ENCODE peak calls at places on chromosomes 7 and 10, in four cellular contexts. K is OCI-LY7, X is suprapubic skin, J is A549. P is an unnamed sample.

GRCh38 chr10:79001082-79001885 is 67.5 kb upstream of the ZMIZ1 start:
- DNase-seq in J (no peak), K (no peak), X (no peak), P (peak)

GRCh38 chr7:139758388-139758787 is 19.4 kb downstream of the HIPK2 start:
- DNase-seq in J (no peak), X (no peak), K (no peak), P (no peak)

GRCh38 chr10:44934416-44935200 is 23.5 kb downstream of the TMEM72 start:
- DNase-seq in X (no peak), K (no peak), J (no peak), P (no peak)

GRCh38 chr10:15897282-15897681 is 37.0 kb upstream of the MINDY3 start:
- DNase-seq in X (no peak), K (no peak), J (peak), P (no peak)

GRCh38 chr7:116497708-116498107 is 1.8 kb upstream of the CAV2 start:
- DNase-seq in X (no peak), J (no peak), K (no peak), P (no peak)

GRCh38 chr10:21399392-21400015 is 126.0 kb downstream of the SKIDA1 start:
- DNase-seq in J (peak), X (no peak), K (no peak), P (no peak)

GRCh38 chr7:102122026-102122425 is 164.6 kb upstream of the SH2B2 start:
- DNase-seq in K (peak), J (peak), X (no peak), P (no peak)

GRCh38 chr7:47508389-47509380 is 73.2 kb downstream of the TNS3 start:
- DNase-seq in X (no peak), J (no peak), K (no peak), P (no peak)

GRCh38 chr10:46233101-46233500 is 53.7 kb upstream of the ANTXRL start:
- DNase-seq in K (no peak), J (no peak), X (no peak), P (peak)

DNA sequence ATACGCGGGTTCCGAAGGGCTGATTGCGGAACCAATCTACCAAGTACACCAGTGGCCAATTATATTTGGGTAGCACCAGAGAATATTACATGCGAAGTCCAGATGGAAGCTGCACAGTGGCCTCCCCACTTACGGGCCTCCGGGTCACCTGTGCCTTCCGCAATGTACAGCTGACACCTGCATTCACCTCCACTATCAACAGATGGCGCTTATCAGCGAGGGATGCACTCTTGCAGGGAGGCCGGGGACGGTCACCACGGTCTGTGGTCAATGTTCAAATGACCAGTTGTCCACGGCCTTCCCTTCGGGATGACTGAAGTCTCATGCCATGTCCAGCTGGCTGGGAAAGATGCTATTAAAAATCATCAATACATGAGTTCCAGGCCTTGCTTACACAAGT is 47.6 kb downstream of the SLIT1 start:
- DNase-seq in J (peak), X (no peak), K (peak), P (no peak)
- TF ChIP-seq CTCF in J (peak), X (no peak), K (peak), P (no peak)

GRCh38 chr10:25682203-25682950 is 251.7 kb upstream of the MYO3A start:
- DNase-seq in K (no peak), X (no peak), J (peak), P (no peak)
- TF ChIP-seq CTCF in K (peak), X (no peak), J (peak), P (no peak)

DNA sequence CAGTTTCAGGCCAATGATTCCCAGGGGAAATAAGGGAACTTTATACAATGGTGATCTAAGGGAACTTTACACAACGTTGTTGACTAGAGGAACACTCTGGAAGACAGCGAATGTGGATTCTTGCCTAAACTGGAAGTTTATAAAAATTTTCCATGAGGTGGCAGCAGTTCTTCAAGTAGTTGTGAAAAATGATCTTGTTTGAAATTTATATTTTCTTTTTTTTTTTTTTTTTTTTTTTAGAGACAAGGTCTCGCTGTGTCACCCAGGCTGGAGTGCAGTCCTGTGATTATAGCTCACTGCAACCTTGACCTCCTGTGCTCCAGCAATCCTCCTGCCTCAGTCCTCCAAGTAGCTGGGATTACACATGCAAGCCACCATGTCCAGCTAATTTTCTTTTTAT is 32.1 kb upstream of the GTF2I start:
- DNase-seq in J (peak), K (peak), X (no peak), P (no peak)
- TF ChIP-seq CTCF in J (peak), K (peak), X (no peak), P (peak)

DNA sequence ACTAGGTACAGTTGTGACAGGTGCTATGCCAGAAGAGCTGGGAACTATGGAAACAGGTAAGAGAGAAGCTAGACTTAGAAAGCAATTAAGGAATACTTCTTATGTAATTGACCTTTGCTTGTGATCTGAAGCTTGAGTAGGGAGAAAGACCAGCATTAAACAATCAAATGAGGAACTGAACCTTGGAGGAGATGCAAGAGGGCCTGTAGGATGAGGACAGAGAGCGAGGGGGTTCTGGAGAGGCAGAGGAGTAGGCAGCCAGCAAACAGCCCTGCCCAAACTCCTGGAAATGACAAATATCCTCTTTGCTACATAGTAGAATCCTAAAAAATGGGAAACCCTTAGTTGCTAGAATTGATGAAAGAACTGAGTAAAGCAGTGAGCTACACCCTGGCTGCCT is 41.6 kb upstream of the FAM204A start:
- DNase-seq in X (no peak), K (no peak), J (no peak), P (no peak)
- TF ChIP-seq CTCF in X (no peak), K (no peak), J (no peak), P (no peak)

DNA sequence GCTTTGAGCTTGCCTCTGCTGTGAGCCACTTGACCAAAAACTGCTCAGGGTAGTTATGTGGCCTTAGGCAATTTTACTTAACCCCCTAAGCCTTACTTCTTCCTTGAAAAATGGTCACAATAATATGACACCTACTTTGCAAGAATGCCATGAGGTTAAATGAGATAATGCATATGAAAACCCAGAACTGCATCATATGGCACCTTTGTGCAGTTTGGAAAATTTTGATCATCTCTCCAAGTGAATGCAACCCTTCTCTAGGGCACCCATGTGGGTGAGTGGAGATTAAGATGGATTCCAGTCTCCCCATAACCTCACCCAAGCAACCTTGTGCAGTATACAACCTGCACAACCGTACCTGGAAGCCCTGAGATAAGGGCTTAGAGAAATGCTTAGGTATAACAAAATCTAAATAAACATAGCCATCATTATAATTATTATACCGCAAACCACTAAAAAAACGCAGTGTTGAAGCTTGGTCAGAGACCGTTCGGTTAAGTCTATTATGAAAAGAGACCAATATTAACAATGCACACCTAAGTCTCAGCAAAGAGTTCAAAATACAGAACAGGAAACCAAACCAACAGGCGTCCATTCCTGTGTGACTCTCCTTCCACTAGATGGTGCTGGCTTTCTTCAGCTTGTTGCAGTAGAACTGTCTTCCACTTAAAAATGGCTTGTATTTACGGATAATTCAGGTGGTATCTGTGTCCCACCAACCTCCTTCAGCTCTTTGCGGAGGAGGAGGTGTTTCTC is 21.0 kb upstream of the ASB15 start:
- DNase-seq in X (no peak), K (peak), J (peak), P (no peak)
- TF ChIP-seq CTCF in X (no peak), K (peak), J (peak), P (no peak)

P was measured in CD14-positive monocyte.